ENCODE peak calls at places on chromosomes 11 and 22, in six cellular contexts. Q is H1, V is GM12878, H is WTC11, B is HepG2, O is K562. R is an unnamed sample.

GRCh38 chr22:42340150-42340549 is 69.7 kb upstream of the TCF20 start:
- DNase-seq in Q (no peak), V (no peak), H (no peak), B (no peak), O (no peak), R (no peak)

GRCh38 chr22:21446128-21446826 is 20.9 kb upstream of the TMEM191C start:
- DNase-seq in Q (peak; percentile 43), V (no peak), H (peak; percentile 8), B (no peak), O (no peak), R (no peak)

GRCh38 chr11:88535916-88536547 is 198.5 kb upstream of the CTSC start:
- DNase-seq in Q (no peak), V (no peak), H (no peak), B (peak; percentile 5), O (no peak), R (no peak)

GRCh38 chr11:69436041-69436982 is 45.2 kb upstream of the LINC01488 start:
- DNase-seq in Q (no peak), V (no peak), H (no peak), B (no peak), O (no peak), R (no peak)

GRCh38 chr22:37062657-37063381 is 11.3 kb downstream of the KCTD17 start:
- DNase-seq in Q (no peak), V (no peak), H (peak; percentile 33), B (no peak), O (no peak), R (peak; percentile 12)

GRCh38 chr11:114243461-114244372 is 52.5 kb upstream of the NNMT start:
- DNase-seq in Q (no peak), V (no peak), H (no peak), B (no peak), O (peak; percentile 47), R (no peak)

GRCh38 chr22:24482586-24482985 is 12.5 kb upstream of the UPB1 start:
- DNase-seq in Q (no peak), V (no peak), H (no peak), B (no peak), O (no peak), R (no peak)

GRCh38 chr11:40293655-40294342 is 1165.7 kb downstream of the LRRC4C start:
- DNase-seq in Q (peak; percentile 84), V (peak; percentile 30), H (peak; percentile 78), B (peak; percentile 61), O (peak; percentile 64), R (peak; percentile 94)

GRCh38 chr11:133019545-133019944 is 512.8 kb downstream of the OPCML start:
- DNase-seq in Q (no peak), V (no peak), H (no peak), B (no peak), O (no peak), R (no peak)

GRCh38 chr22:35458547-35459422 is 58.8 kb downstream of the MCM5 start:
- DNase-seq in Q (no peak), V (no peak), H (no peak), B (no peak), O (no peak), R (no peak)

GRCh38 chr11:130220311-130221030 is 60.9 kb downstream of the ST14 start:
- DNase-seq in Q (peak; percentile 47), V (no peak), H (no peak), B (peak; percentile 61), O (no peak), R (no peak)

GRCh38 chr11:61873588-61874459 is 17.5 kb downstream of the FADS3 start:
- DNase-seq in Q (no peak), V (no peak), H (no peak), B (no peak), O (no peak), R (no peak)

GRCh38 chr11:134120143-134120850 is 51.4 kb downstream of the JAM3 start:
- DNase-seq in Q (no peak), V (no peak), H (no peak), B (no peak), O (no peak), R (no peak)

GRCh38 chr11:84825140-84825539 is 802.0 kb downstream of the DLG2 start:
- DNase-seq in Q (no peak), V (no peak), H (no peak), B (no peak), O (no peak), R (no peak)

GRCh38 chr11:1647901-1648721 is 18.5 kb downstream of the KRTAP5-5 start:
- DNase-seq in Q (no peak), V (no peak), H (no peak), B (no peak), O (no peak), R (peak; percentile 35)

GRCh38 chr11:9906043-9906791 is 242.3 kb downstream of the SWAP70 start:
- DNase-seq in Q (no peak), V (no peak), H (no peak), B (peak; percentile 56), O (no peak), R (peak; percentile 86)

GRCh38 chr11:119683783-119684182 is 45.2 kb downstream of the NECTIN1 start:
- DNase-seq in Q (no peak), V (no peak), H (no peak), B (no peak), O (no peak), R (no peak)

GRCh38 chr11:71179877-71180276 is 72.5 kb downstream of the SHANK2 start:
- DNase-seq in Q (no peak), V (no peak), H (no peak), B (peak; percentile 59), O (no peak), R (no peak)

GRCh38 chr11:17978553-17979287 is 34.1 kb downstream of the SERGEF start:
- DNase-seq in Q (peak; percentile 71), V (no peak), H (peak; percentile 73), B (peak; percentile 59), O (peak; percentile 63), R (peak; percentile 83)

GRCh38 chr11:123409456-123409801 is 20.6 kb upstream of the GRAMD1B start:
- DNase-seq in Q (no peak), V (peak; percentile 67), H (no peak), B (no peak), O (no peak), R (no peak)

GRCh38 chr11:113176561-113176960 is 137.8 kb upstream of the TTC12 start:
- DNase-seq in Q (no peak), V (no peak), H (no peak), B (no peak), O (no peak), R (no peak)

GRCh38 chr22:36221799-36222751 is 17.3 kb downstream of the APOL2 start:
- DNase-seq in Q (peak; percentile 62), V (no peak), H (peak; percentile 74), B (peak; percentile 37), O (peak; percentile 39), R (peak; percentile 86)

GRCh38 chr11:94134651-94135512 is 6.2 kb downstream of the PANX1 start:
- DNase-seq in Q (no peak), V (no peak), H (no peak), B (no peak), O (no peak), R (no peak)

GRCh38 chr22:37674951-37675929 is at the start of gene LGALS1:
- DNase-seq in Q (peak; percentile 73), V (no peak), H (peak; percentile 81), B (peak; percentile 81), O (peak; percentile 90), R (peak; percentile 83)

GRCh38 chr22:46163498-46163897 is 13.2 kb downstream of the PPARA start:
- DNase-seq in Q (no peak), V (no peak), H (no peak), B (no peak), O (no peak), R (no peak)

GRCh38 chr11:111566324-111566723 is 25.8 kb downstream of the LAYN start:
- DNase-seq in Q (no peak), V (no peak), H (no peak), B (no peak), O (no peak), R (peak; percentile 45)

GRCh38 chr22:49703391-49703926 is 124.2 kb downstream of the BRD1 start:
- DNase-seq in Q (no peak), V (no peak), H (no peak), B (no peak), O (no peak), R (no peak)

GRCh38 chr11:34411786-34412185 is 26.9 kb upstream of the CAT start:
- DNase-seq in Q (no peak), V (no peak), H (no peak), B (no peak), O (no peak), R (no peak)

GRCh38 chr11:103888541-103888951 is 147.9 kb upstream of the DDI1 start:
- DNase-seq in Q (no peak), V (no peak), H (no peak), B (no peak), O (no peak), R (no peak)

GRCh38 chr11:33942954-33943353 is 51.1 kb upstream of the LMO2 start:
- DNase-seq in Q (no peak), V (peak; percentile 73), H (no peak), B (no peak), O (no peak), R (no peak)

GRCh38 chr11:86205415-86206268 is 38.9 kb upstream of the EED start:
- DNase-seq in Q (no peak), V (no peak), H (no peak), B (peak; percentile 64), O (no peak), R (no peak)

DNA sequence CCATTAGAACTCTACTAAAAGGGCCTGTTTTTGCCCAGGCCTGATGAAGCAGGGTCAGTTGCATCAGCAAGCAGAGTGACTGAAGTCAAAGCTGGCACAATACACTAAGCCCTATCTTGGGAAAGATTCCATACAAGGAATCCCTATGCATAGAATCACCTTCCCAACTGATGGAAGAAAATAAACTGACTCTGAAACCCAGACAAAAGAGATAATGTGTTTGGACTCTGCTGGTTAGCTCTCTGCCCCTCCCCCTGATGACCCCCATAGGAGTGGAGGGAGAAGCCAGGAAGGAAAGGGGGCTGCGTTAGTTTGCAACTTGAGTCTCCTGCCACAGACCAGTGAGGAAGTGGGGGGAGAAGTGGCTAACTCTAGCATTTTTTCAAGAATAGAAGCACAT is 32.9 kb downstream of the GALNT18 start:
- DNase-seq in Q (peak; percentile 34), V (no peak), H (no peak), B (no peak), O (no peak), R (no peak)
- TF ChIP-seq CREB1 in Q (no peak), V (no peak), H (no peak), B (no peak), O (no peak), R (no peak)

GRCh38 chr11:3162410-3163240 is 2.5 kb downstream of the OSBPL5 start:
- DNase-seq in Q (no peak), V (no peak), H (peak; percentile 7), B (no peak), O (no peak), R (no peak)
- TF ChIP-seq CREB1 in Q (no peak), V (no peak), H (no peak), B (no peak), O (no peak), R (no peak)

DNA sequence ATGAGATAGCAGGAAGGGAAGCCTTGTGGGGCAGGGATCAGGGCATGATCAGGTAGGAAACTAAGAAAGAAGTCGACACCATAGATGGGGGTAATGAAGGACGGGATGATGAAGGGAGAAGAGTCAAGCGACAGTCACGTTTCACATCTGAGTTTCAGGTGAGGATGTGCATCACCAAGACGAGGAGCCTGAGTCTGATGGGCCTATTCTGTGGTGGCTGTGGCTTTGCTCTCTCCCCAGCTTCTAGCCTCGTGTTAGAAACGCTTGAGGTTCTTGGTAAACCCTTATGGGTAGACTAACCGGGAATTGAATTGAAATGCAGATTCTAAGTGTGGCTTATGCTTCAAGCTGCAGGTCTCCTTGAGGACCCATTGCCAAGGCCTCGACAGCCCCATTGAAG is 45.6 kb upstream of the LMO1 start:
- DNase-seq in Q (no peak), V (no peak), H (no peak), B (no peak), O (no peak), R (no peak)
- TF ChIP-seq CREB1 in Q (no peak), V (no peak), H (no peak), B (no peak), O (no peak), R (no peak)

GRCh38 chr11:126702987-126703386 is 297.6 kb downstream of the KIRREL3 start:
- DNase-seq in Q (no peak), V (no peak), H (no peak), B (no peak), O (no peak), R (no peak)
- TF ChIP-seq CREB1 in Q (no peak), V (no peak), H (no peak), B (no peak), O (no peak), R (no peak)